ENCODE peak calls at places on chromosomes 12 and 14, in five cellular contexts. Z is brain microvascular endothelial cell; U is MM.1S; I is uterus; W is CD8-positive, alpha-beta T cell. O is an unnamed sample. For H3K36me3, the result is how much of the 10 kb centered on the place peaks cover.

GRCh38 chr12:104460973-104461693 is 4.4 kb downstream of the CHST11 start:
- DNase-seq in Z (no peak), U (no peak), I (no peak), W (no peak), O (no peak)

GRCh38 chr12:6778212-6778570 is 5.9 kb downstream of the LAG3 start:
- DNase-seq in Z (no peak), U (no peak), I (no peak), W (no peak), O (no peak)

GRCh38 chr12:120000556-120000955 is 11.5 kb downstream of the BICDL1 start:
- DNase-seq in U (no peak), I (no peak), Z (no peak), W (no peak), O (no peak)

GRCh38 chr12:100692502-100692901 is 102.1 kb upstream of the ANO4 start:
- DNase-seq in W (no peak), I (no peak), Z (no peak), U (no peak), O (no peak)

GRCh38 chr12:47604474-47604873 is 101.4 kb downstream of the RPAP3 start:
- DNase-seq in Z (peak), W (no peak), U (no peak), I (no peak), O (no peak)

GRCh38 chr12:127295630-127296029 is 971.3 kb upstream of the TMEM132C start:
- DNase-seq in U (no peak), W (no peak), Z (no peak), I (no peak), O (no peak)

GRCh38 chr14:50085570-50086315 is 30.6 kb downstream of the VCPKMT start:
- DNase-seq in W (no peak), Z (peak), U (no peak), I (no peak), O (no peak)

GRCh38 chr14:31932675-31933074 is 144.4 kb upstream of the ARHGAP5 start:
- DNase-seq in I (no peak), U (no peak), Z (no peak), W (no peak), O (no peak)

GRCh38 chr14:99884834-99885648 is 91.8 kb downstream of the EML1 start:
- DNase-seq in I (peak), Z (peak), U (peak), W (no peak), O (no peak)

GRCh38 chr12:130353081-130353480 is 15.4 kb downstream of the PIWIL1 start:
- DNase-seq in U (no peak), Z (no peak), I (no peak), W (no peak), O (no peak)

GRCh38 chr12:14373202-14373601 is 7.7 kb downstream of the ATF7IP start:
- DNase-seq in I (no peak), Z (no peak), W (no peak), U (no peak), O (no peak)

GRCh38 chr12:54383041-54383609 is 1.4 kb downstream of the ZNF385A start:
- DNase-seq in W (no peak), I (no peak), Z (peak), U (no peak), O (no peak)

GRCh38 chr12:27982380-27982779 is 9.8 kb upstream of the PTHLH start:
- DNase-seq in U (no peak), I (no peak), W (no peak), Z (no peak), O (no peak)

GRCh38 chr14:77489051-77489450 is 9.6 kb downstream of the ISM2 start:
- DNase-seq in I (no peak), W (no peak), U (no peak), Z (no peak), O (no peak)

GRCh38 chr14:77483851-77484250 is 14.8 kb downstream of the ISM2 start:
- DNase-seq in Z (no peak), U (no peak), I (no peak), W (no peak), O (no peak)

GRCh38 chr14:77485256-77485655 is 13.4 kb downstream of the ISM2 start:
- DNase-seq in I (no peak), U (no peak), Z (no peak), W (no peak), O (no peak)

GRCh38 chr14:77488558-77488957 is 10.1 kb downstream of the ISM2 start:
- DNase-seq in U (no peak), Z (no peak), W (no peak), I (no peak), O (no peak)

DNA sequence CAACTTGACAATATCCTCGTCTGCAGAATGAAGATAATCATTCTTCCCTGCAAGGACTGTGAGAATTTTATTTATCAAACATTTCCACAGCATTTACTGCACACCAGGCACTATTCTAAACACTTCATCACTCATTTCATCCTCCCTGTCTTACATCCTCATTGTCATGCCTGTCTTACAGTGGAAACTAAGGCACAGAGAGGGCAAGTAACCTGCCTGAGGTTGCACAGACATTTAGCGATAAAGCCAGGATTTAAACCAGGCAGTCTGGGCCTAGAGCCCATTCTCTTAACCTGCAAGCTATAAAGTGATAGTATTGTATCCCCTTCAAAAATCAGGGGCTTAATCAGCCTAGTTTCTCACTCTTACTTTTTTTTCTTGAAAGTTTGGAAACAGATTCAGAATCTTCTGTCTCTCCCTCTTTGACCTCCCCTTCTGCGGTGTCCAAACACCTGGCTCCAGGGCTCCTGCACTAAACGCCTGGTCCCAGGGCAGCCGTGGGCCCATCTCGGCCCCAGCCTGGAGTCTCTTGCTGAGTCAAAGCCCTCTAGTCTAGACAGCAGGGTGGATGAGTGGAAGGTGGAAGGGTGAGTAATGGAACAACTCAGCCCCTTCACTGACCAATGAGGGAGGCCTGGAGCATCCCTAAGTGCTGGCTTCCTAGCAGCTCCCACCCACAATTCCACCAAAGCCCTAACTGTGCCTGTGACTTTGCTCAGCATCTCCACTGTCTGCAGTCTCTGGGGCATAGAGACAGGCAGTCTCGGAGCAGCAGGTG is 12.5 kb downstream of the ISM2 start:
- DNase-seq in U (no peak), W (no peak), I (no peak), Z (peak), O (no peak)
- H3K36me3 ChIP-seq in U (under half), W (under half), I (under half), Z (under half), O (under half)

DNA sequence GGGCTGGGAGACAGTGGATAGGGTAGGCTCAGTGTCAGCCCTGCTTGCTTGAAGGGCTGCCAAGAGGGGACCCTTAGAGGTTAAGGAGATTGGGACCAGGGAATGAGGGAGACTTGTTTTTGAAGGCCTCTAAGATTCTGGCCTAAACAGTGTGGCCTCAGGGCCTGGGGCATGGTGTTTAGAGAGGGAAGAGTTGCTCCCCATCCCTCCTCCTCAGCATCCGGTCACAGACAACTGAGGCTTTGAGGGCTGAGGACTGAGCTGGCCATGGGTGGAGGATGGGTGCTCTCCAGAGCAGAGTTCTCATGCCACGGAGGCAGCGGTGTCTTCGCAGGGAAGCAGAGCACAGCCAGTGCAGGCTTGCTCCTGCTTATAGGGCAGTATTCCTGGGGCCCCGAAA is 49.4 kb downstream of the KRT80 start:
- DNase-seq in I (no peak), W (no peak), U (no peak), Z (no peak), O (no peak)
- H3K4me3 ChIP-seq in I (no peak), W (no peak), U (no peak), Z (no peak), O (no peak)

GRCh38 chr14:64082837-64083236 is 211.3 kb downstream of the ESR2 start:
- DNase-seq in W (no peak), Z (peak), U (no peak), I (peak), O (no peak)
- H3K36me3 ChIP-seq in W (under half), Z (under half), U (under half), I (under half), O (under half)

DNA sequence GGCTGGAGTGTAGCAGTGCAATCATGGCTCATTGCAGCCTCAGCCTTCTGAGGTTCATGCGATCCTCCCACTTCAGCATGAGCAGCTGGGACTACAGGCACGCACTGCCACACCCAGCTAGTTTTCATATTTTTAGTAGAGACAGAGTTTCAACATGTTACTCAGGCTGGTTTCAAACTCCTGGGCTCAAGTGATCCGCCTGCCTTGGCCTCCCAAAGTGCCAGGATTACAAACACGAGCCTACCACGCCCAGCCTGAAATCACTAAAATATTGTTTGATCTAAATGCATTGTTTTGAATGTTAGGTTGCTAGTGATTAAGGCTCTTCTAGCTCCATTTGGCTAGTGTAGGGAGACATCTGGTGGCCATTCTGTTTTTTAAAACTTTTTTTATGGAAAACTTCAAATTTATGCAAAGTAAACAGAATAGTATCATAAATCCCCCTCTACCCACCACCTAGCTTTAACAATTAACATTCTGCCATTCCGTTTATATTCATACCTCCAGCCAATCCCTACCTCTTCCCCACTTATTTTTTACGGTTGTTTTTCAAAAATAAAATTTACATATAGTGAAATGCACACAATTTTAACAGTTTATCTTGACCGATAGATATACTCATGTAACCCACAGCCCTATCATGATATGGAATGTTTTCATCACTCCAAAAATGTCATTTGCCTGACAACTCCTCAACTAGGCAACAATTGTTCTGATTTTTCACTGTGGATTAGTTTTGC is 37.8 kb downstream of the MYO1H start:
- DNase-seq in Z (peak), I (peak), W (no peak), U (peak), O (no peak)
- H3K4me3 ChIP-seq in Z (no peak), I (no peak), W (no peak), U (peak), O (no peak)

O was measured in esophagus squamous epithelium.